ENCODE peak calls at places on chromosomes 4 and X, in six cellular contexts. J, H, B, I, C and V are unnamed samples.

GRCh38 chrX:48648299-48648698 is 35.3 kb upstream of the WAS start:
- DNase-seq in J (no peak), H (peak), B (peak), I (no peak), C (no peak), V (peak)

GRCh38 chr4:55358668-55359067 is 12.6 kb downstream of the SRD5A3 start:
- DNase-seq in J (no peak), H (no peak), B (no peak), I (no peak), C (no peak), V (no peak)

GRCh38 chr4:54745031-54745770 is 87.4 kb downstream of the KIT start:
- DNase-seq in J (no peak), H (no peak), B (no peak), I (no peak), C (no peak), V (no peak)

GRCh38 chr4:36000941-36001557 is 243.3 kb downstream of the ARAP2 start:
- DNase-seq in J (no peak), H (no peak), B (no peak), I (no peak), C (no peak), V (no peak)

GRCh38 chrX:140766024-140766611 is 56.6 kb downstream of the LINC00632 start:
- DNase-seq in J (no peak), H (peak), B (peak), I (peak), C (peak), V (peak)

GRCh38 chr4:1122501-1122900 is 9.1 kb upstream of the RNF212 start:
- DNase-seq in J (no peak), H (no peak), B (no peak), I (no peak), C (no peak), V (no peak)

GRCh38 chrX:57156397-57157049 is 19.3 kb upstream of the SPIN2A start:
- DNase-seq in J (no peak), H (peak), B (peak), I (no peak), C (no peak), V (no peak)

GRCh38 chr4:14568356-14568755 is 433.9 kb upstream of the CPEB2 start:
- DNase-seq in J (no peak), H (no peak), B (no peak), I (no peak), C (no peak), V (no peak)